ENCODE peak calls at places on chromosomes 1 and 21, in four cellular contexts. U is OCI-LY7, L is IMR-90, A is astrocyte of the spinal cord. O is an unnamed sample.

GRCh38 chr1:109918077-109918606 is 7.5 kb downstream of the CSF1 start:
- DNase-seq in U (peak; percentile 4), L (no peak), A (no peak), O (no peak)

GRCh38 chr1:107529511-107530149 is 388.8 kb downstream of the NTNG1 start:
- DNase-seq in U (peak; percentile 74), L (peak; percentile 35), A (peak; percentile 63), O (peak; percentile 47)

GRCh38 chr1:21961799-21962198 is 15.0 kb upstream of the CELA3B start:
- DNase-seq in U (no peak), L (no peak), A (no peak), O (no peak)

GRCh38 chr1:92317836-92318493 is 19.1 kb downstream of the RPAP2 start:
- DNase-seq in U (no peak), L (no peak), A (no peak), O (no peak)

GRCh38 chr21:43368685-43369084 is 58.2 kb downstream of the SIK1 start:
- DNase-seq in U (no peak), L (no peak), A (no peak), O (no peak)

GRCh38 chr1:22522221-22522743 is 41.0 kb upstream of the EPHA8 start:
- DNase-seq in U (no peak), L (no peak), A (no peak), O (no peak)

GRCh38 chr1:17802164-17802563 is 47.0 kb downstream of the ACTL8 start:
- DNase-seq in U (no peak), L (peak; percentile 38), A (no peak), O (peak; percentile 10)

GRCh38 chr1:47591801-47592200 is 154.0 kb downstream of the FOXD2 start:
- DNase-seq in U (no peak), L (no peak), A (no peak), O (no peak)

GRCh38 chr1:4396571-4396970 is 257.8 kb upstream of the AJAP1 start:
- DNase-seq in U (no peak), L (no peak), A (no peak), O (no peak)

GRCh38 chr1:110580244-110580643 is 25.9 kb downstream of the KCNA2 start:
- DNase-seq in U (no peak), L (no peak), A (no peak), O (no peak)

GRCh38 chr21:27804515-27804914 is 837.6 kb upstream of the ADAMTS5 start:
- DNase-seq in U (no peak), L (no peak), A (no peak), O (no peak)

GRCh38 chr1:41615316-41615715 is 130.8 kb upstream of the EDN2 start:
- DNase-seq in U (no peak), L (no peak), A (no peak), O (no peak)

GRCh38 chr1:41486053-41486891 is 1.8 kb upstream of the EDN2 start:
- DNase-seq in U (no peak), L (peak; percentile 59), A (peak; percentile 56), O (no peak)

GRCh38 chr1:21067551-21068227 is 109.0 kb downstream of the EIF4G3 start:
- DNase-seq in U (no peak), L (no peak), A (no peak), O (no peak)

GRCh38 chr1:42167611-42168396 is 3.3 kb upstream of the GUCA2A start:
- DNase-seq in U (no peak), L (no peak), A (no peak), O (no peak)

GRCh38 chr1:205071028-205071409 is 13.2 kb downstream of the TMEM81 start:
- DNase-seq in U (no peak), L (no peak), A (no peak), O (no peak)

GRCh38 chr1:23393706-23394105 is 24.1 kb upstream of the ZNF436 start:
- DNase-seq in U (no peak), L (peak; percentile 76), A (peak; percentile 83), O (peak; percentile 72)

GRCh38 chr1:173112129-173112528 is 61.4 kb upstream of the TNFSF18 start:
- DNase-seq in U (peak; percentile 78), L (peak; percentile 67), A (no peak), O (peak; percentile 58)

GRCh38 chr1:45009296-45009865 is 1.7 kb downstream of the HECTD3 start:
- DNase-seq in U (no peak), L (no peak), A (no peak), O (no peak)

GRCh38 chr1:117613969-117614865 is 8.4 kb downstream of the TENT5C start:
- DNase-seq in U (no peak), L (no peak), A (no peak), O (no peak)

GRCh38 chr21:17607684-17608083 is 5.0 kb downstream of the BTG3 start:
- DNase-seq in U (no peak), L (no peak), A (no peak), O (no peak)

GRCh38 chr1:57012280-57012679 is 46.5 kb upstream of the C8B start:
- DNase-seq in U (no peak), L (no peak), A (no peak), O (no peak)

GRCh38 chr1:22527122-22527521 is 36.2 kb upstream of the EPHA8 start:
- DNase-seq in U (no peak), L (no peak), A (no peak), O (no peak)

GRCh38 chr1:206021796-206022365 is 1.8 kb downstream of the CTSE start:
- DNase-seq in U (no peak), L (peak; percentile 63), A (peak; percentile 35), O (peak; percentile 22)

GRCh38 chr1:204992499-204992898 is 50.5 kb upstream of the CNTN2 start:
- DNase-seq in U (no peak), L (no peak), A (no peak), O (no peak)

GRCh38 chr1:53410100-53410541 is 49.1 kb upstream of the DMRTB1 start:
- DNase-seq in U (peak; percentile 13), L (peak; percentile 47), A (no peak), O (no peak)

GRCh38 chr1:9473032-9473792 is 66.1 kb upstream of the SLC25A33 start:
- DNase-seq in U (no peak), L (peak; percentile 95), A (peak; percentile 90), O (peak; percentile 97)

GRCh38 chr21:42155045-42155855 is 63.7 kb upstream of the ABCG1 start:
- DNase-seq in U (no peak), L (no peak), A (no peak), O (no peak)

GRCh38 chr21:43908167-43908566 is 43.1 kb downstream of the AGPAT3 start:
- DNase-seq in U (no peak), L (no peak), A (no peak), O (no peak)

GRCh38 chr21:33644383-33645074 is 2.2 kb downstream of the ITSN1 start:
- DNase-seq in U (no peak), L (peak; percentile 66), A (peak; percentile 63), O (peak; percentile 62)

GRCh38 chr1:67619080-67619479 is 65.9 kb upstream of the GADD45A start:
- DNase-seq in U (no peak), L (no peak), A (no peak), O (no peak)

GRCh38 chr1:220685879-220686278 is 4.3 kb upstream of the C1orf115 start:
- DNase-seq in U (no peak), L (no peak), A (no peak), O (no peak)

GRCh38 chr1:58812926-58813325 is 29.1 kb upstream of the JUN start:
- DNase-seq in U (no peak), L (no peak), A (no peak), O (no peak)

GRCh38 chr1:193031431-193031830 is 27.7 kb downstream of the UCHL5 start:
- DNase-seq in U (peak; percentile 14), L (peak; percentile 31), A (peak; percentile 37), O (peak; percentile 17)

GRCh38 chr1:226601456-226601855 is 52.9 kb downstream of the STUM start:
- DNase-seq in U (no peak), L (no peak), A (no peak), O (no peak)

DNA sequence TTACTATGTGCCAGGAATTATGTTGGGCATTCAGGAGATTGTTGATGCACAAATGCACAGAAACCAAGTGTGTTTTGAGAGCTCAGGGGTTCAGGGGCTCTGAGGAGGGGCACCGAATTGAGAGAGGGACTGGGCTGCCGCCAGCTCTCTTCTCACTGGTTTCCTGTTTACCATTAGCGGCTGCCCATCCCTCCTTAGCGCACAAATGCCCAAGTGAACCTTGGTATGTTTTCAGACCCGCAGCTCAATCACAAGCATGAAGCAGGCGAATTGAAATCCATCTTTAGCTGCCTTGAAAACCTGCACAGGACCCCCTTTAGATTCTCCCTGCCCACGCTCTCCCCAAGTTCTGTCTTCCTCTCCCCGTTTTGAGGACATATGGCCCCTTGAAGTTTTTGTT is 61.2 kb upstream of the ACOT11 start:
- DNase-seq in U (peak; percentile 28), L (no peak), A (no peak), O (no peak)
- TF ChIP-seq CTCF in U (no peak), L (no peak), A (no peak), O (no peak)

DNA sequence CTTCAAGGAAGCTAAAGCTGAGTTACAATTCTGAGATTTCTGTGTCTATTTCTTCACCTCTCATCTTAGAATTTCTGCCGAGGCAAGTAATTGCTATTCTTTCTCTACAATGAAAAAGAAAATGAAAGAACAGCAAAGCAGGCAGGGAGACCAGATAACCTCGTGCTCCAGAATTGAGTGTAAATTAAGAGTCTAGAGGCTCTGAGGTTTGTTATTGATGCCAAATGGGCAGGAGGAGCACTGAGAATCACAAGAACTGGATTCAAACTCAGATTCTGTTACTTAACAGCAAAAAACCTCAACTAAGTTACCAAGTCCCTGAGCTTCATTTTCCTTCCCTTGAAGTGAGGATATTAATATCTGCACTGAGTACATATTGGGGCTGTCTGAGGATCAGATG is 5.5 kb upstream of the DDR2 start:
- DNase-seq in U (no peak), L (no peak), A (no peak), O (no peak)
- H3K4me3 ChIP-seq in U (no peak overlapping the region), L (peak overlapping the region; percentile 26), A (no peak overlapping the region), O (no peak overlapping the region)

GRCh38 chr1:94927405-94928175 is 680 bp upstream of the CNN3 start:
- DNase-seq in U (no peak), L (peak; percentile 67), A (peak; percentile 70), O (peak; percentile 34)

GRCh38 chr1:94924967-94925366 is 1.9 kb downstream of the CNN3 start:
- DNase-seq in U (no peak), L (peak; percentile 44), A (peak; percentile 65), O (no peak)

GRCh38 chr1:94926915-94927404 is at the start of gene CNN3:
- DNase-seq in U (no peak), L (peak; percentile 92), A (peak; percentile 97), O (peak; percentile 94)

GRCh38 chr1:94926365-94926914 is 470 bp downstream of the CNN3 start:
- DNase-seq in U (no peak), L (peak; percentile 53), A (peak; percentile 63), O (peak; percentile 85)

DNA sequence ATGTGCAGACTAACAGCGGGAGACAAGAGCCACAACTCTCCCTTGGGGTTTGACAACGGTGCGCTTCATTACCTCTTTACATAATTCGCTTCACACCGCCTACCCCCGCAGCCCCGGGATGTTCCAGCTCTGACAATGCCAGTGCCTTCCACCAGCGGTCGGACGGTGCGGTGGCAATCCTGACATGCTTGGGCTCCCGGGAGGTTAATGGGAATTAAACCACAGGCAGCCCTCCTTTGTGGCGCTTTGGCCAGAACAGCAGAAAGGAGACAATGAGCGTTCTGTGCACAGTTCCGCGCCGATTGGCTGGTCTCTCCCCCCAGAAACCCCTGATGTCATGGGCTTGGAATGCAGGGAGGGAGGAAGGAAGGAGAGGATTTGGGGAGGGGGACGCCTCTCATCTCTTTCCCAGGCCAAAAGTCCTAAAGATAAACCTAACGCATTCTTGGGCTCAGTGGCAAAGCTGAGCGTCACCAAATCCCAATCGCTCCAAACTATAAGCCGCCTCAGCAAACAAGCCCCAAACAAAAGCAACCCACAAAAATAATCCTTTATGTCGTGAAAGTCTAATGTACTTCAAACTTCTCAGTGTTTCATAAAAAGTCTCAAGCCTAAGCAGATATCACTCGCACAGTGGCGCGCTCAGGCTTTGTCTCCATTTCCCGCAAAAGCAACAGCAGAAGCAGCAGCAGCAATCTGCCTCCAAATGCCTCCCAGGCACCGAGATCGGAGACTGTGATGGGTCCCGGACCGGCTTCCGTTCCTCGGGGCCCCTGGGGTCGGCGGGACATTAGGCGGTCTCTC is 1.1 kb downstream of the CNN3 start:
- DNase-seq in U (no peak), L (peak; percentile 87), A (peak; percentile 94), O (peak; percentile 78)
- TF ChIP-seq CTCF in U (no peak), L (no peak), A (no peak), O (no peak)

GRCh38 chr1:181011301-181012202 is 11.1 kb downstream of the STX6 start:
- DNase-seq in U (no peak), L (no peak), A (no peak), O (no peak)
- H3K4me3 ChIP-seq in U (no peak overlapping the region), L (no peak overlapping the region), A (no peak overlapping the region), O (no peak overlapping the region)

O was measured in foreskin fibroblast.